ENCODE peak calls at places on chromosomes 6 and 20, in six cellular contexts. X is epithelial cell of esophagus; A is LoVo; W is amygdala; P is CD8-positive, alpha-beta memory T cell; K is AG04449. D is an unnamed sample.

GRCh38 chr6:83117802-83118201 is 50.3 kb downstream of the DOP1A start:
- DNase-seq in X (no peak), A (no peak), W (no peak), P (no peak), K (no peak), D (no peak)

GRCh38 chr6:79413562-79414002 is 123.6 kb downstream of the LCA5 start:
- DNase-seq in X (peak), A (peak), W (no peak), P (no peak), K (no peak), D (no peak)

GRCh38 chr6:137443901-137444300 is 50.3 kb downstream of the OLIG3 start:
- DNase-seq in X (no peak), A (no peak), W (no peak), P (no peak), K (no peak), D (no peak)

GRCh38 chr20:2708665-2709064 is 16.1 kb downstream of the EBF4 start:
- DNase-seq in X (no peak), A (no peak), W (no peak), P (no peak), K (no peak), D (no peak)

GRCh38 chr6:1524040-1524480 is 85.7 kb upstream of the FOXC1 start:
- DNase-seq in X (peak), A (no peak), W (no peak), P (peak), K (no peak), D (peak)

GRCh38 chr20:19322061-19322985 is 109.9 kb downstream of the SLC24A3 start:
- DNase-seq in X (no peak), A (no peak), W (no peak), P (no peak), K (no peak), D (no peak)

GRCh38 chr6:27303613-27304272 is 8.3 kb downstream of the POM121L2 start:
- DNase-seq in X (peak), A (no peak), W (no peak), P (no peak), K (no peak), D (no peak)

GRCh38 chr6:169968541-169969270 is 217.3 kb downstream of the ERMARD start:
- DNase-seq in X (no peak), A (no peak), W (no peak), P (no peak), K (no peak), D (no peak)

GRCh38 chr6:20808984-20809383 is 274.7 kb downstream of the CDKAL1 start:
- DNase-seq in X (no peak), A (no peak), W (no peak), P (no peak), K (no peak), D (no peak)

GRCh38 chr6:116543149-116543548 is 2.3 kb downstream of the TRAPPC3L start:
- DNase-seq in X (no peak), A (no peak), W (no peak), P (no peak), K (no peak), D (no peak)

GRCh38 chr6:132270745-132271414 is 130.4 kb downstream of the MOXD1 start:
- DNase-seq in X (no peak), A (no peak), W (no peak), P (no peak), K (no peak), D (no peak)

GRCh38 chr6:75368151-75368779 is 83.7 kb upstream of the TMEM30A start:
- DNase-seq in X (peak), A (peak), W (no peak), P (no peak), K (no peak), D (no peak)

GRCh38 chr6:68651018-68651985 is 16.2 kb downstream of the ADGRB3 start:
- DNase-seq in X (no peak), A (no peak), W (no peak), P (no peak), K (no peak), D (no peak)

GRCh38 chr20:3694864-3695263 is 13.1 kb upstream of the ADAM33 start:
- DNase-seq in X (no peak), A (no peak), W (no peak), P (no peak), K (no peak), D (no peak)

GRCh38 chr6:168670386-168670985 is 229.5 kb downstream of the SMOC2 start:
- DNase-seq in X (no peak), A (no peak), W (no peak), P (no peak), K (no peak), D (no peak)

GRCh38 chr6:56370127-56370540 is 122.8 kb upstream of the COL21A1 start:
- DNase-seq in X (peak), A (peak), W (no peak), P (no peak), K (no peak), D (no peak)

GRCh38 chr6:41707565-41708200 is 27.7 kb downstream of the TFEB start:
- DNase-seq in X (no peak), A (no peak), W (no peak), P (no peak), K (no peak), D (no peak)

GRCh38 chr6:33317418-33317667 is 201 bp downstream of the ZBTB22 start:
- DNase-seq in X (no peak), A (no peak), W (no peak), P (no peak), K (no peak), D (no peak)

GRCh38 chr6:73585566-73586415 is 65.0 kb upstream of the EEF1A1 start:
- DNase-seq in X (peak), A (peak), W (no peak), P (no peak), K (no peak), D (no peak)

GRCh38 chr6:125066964-125067363 is 86.6 kb upstream of the TPD52L1 start:
- DNase-seq in X (peak), A (peak), W (no peak), P (no peak), K (no peak), D (no peak)

GRCh38 chr6:33392168-33392947 is 735 bp downstream of the KIFC1 start:
- DNase-seq in X (peak), A (no peak), W (no peak), P (no peak), K (no peak), D (no peak)

GRCh38 chr20:13037727-13038126 is 29.0 kb downstream of the SPTLC3 start:
- DNase-seq in X (peak), A (no peak), W (no peak), P (no peak), K (no peak), D (no peak)

GRCh38 chr20:56993020-56993419 is 273.4 kb downstream of the BMP7 start:
- DNase-seq in X (no peak), A (no peak), W (no peak), P (no peak), K (no peak), D (no peak)

GRCh38 chr6:24864345-24864744 is 65.6 kb upstream of the ARMH2 start:
- DNase-seq in X (no peak), A (no peak), W (no peak), P (no peak), K (no peak), D (no peak)

GRCh38 chr6:38110407-38111025 is 291.0 kb downstream of the ZFAND3 start:
- DNase-seq in X (peak), A (no peak), W (no peak), P (no peak), K (no peak), D (no peak)

GRCh38 chr6:107113460-107114212 is 1.7 kb downstream of the BEND3 start:
- DNase-seq in X (peak), A (peak), W (no peak), P (no peak), K (no peak), D (no peak)

GRCh38 chr6:22958677-22959076 is 389.3 kb downstream of the HDGFL1 start:
- DNase-seq in X (no peak), A (no peak), W (no peak), P (no peak), K (no peak), D (no peak)

GRCh38 chr6:128280960-128281359 is 239.4 kb downstream of the PTPRK start:
- DNase-seq in X (no peak), A (no peak), W (no peak), P (no peak), K (no peak), D (no peak)

GRCh38 chr6:150361876-150362275 is 6.9 kb upstream of the IYD start:
- DNase-seq in X (no peak), A (no peak), W (no peak), P (no peak), K (no peak), D (no peak)

GRCh38 chr20:9200620-9201019 is 131.7 kb downstream of the PLCB4 start:
- DNase-seq in X (peak), A (peak), W (no peak), P (no peak), K (no peak), D (no peak)

GRCh38 chr6:13362432-13362831 is 34.1 kb upstream of the TBC1D7 start:
- DNase-seq in X (peak), A (no peak), W (no peak), P (no peak), K (no peak), D (no peak)

GRCh38 chr6:141483561-141484061 is 649.1 kb upstream of the GJE1 start:
- DNase-seq in X (peak), A (peak), W (no peak), P (peak), K (peak), D (peak)

GRCh38 chr6:134840086-134840485 is 109.8 kb downstream of the ALDH8A1 start:
- DNase-seq in X (no peak), A (no peak), W (no peak), P (no peak), K (no peak), D (no peak)

GRCh38 chr6:119173249-119174084 is 95.0 kb upstream of the FAM184A start:
- DNase-seq in X (no peak), A (no peak), W (no peak), P (no peak), K (no peak), D (no peak)